ENCODE peak calls at places on chromosomes 1 and 21, in nine cellular contexts. G, J, L, N, I, K, H, M and F are unnamed samples.

GRCh38 chr21:18764720-18765119 is 361.1 kb upstream of the TMPRSS15 start:
- DNase-seq in L (no peak), N (no peak), G (no peak), H (no peak), J (no peak), K (no peak), M (no peak), I (no peak), F (no peak)

GRCh38 chr1:153775432-153776311 is 465 bp downstream of the SLC27A3 start:
- DNase-seq in H (peak), N (peak), G (no peak), L (peak), J (peak), K (peak), M (peak), I (peak), F (peak)

GRCh38 chr1:64546018-64546417 is 76.1 kb downstream of the CACHD1 start:
- DNase-seq in I (no peak), H (no peak), L (no peak), G (no peak), J (no peak), M (no peak), K (no peak), N (no peak), F (no peak)

GRCh38 chr1:54548389-54549044 is 489 bp downstream of the ACOT11 start:
- DNase-seq in N (no peak), H (no peak), I (no peak), J (peak), K (peak), L (no peak), G (no peak), M (no peak), F (no peak)

GRCh38 chr1:27521336-27522147 is 31.6 kb upstream of the WASF2 start:
- DNase-seq in I (no peak), N (no peak), H (peak), M (no peak), L (no peak), K (peak), G (no peak), J (no peak), F (no peak)

GRCh38 chr1:43221256-43221778 is 48.5 kb upstream of the TMEM125 start:
- DNase-seq in M (no peak), K (no peak), G (no peak), L (no peak), H (no peak), N (no peak), I (peak), J (no peak), F (no peak)

GRCh38 chr1:78688701-78689100 is 39.1 kb downstream of the IFI44 start:
- DNase-seq in H (no peak), K (no peak), L (peak), I (no peak), G (no peak), J (no peak), N (peak), M (peak), F (no peak)

GRCh38 chr1:28928306-28928987 is 14.1 kb downstream of the EPB41 start:
- DNase-seq in I (no peak), M (no peak), J (no peak), K (no peak), G (no peak), L (no peak), N (no peak), H (no peak), F (no peak)

GRCh38 chr1:165650981-165651625 is 20.1 kb downstream of the MGST3 start:
- DNase-seq in N (peak), H (no peak), G (no peak), K (no peak), M (peak), I (no peak), L (no peak), J (no peak), F (no peak)

GRCh38 chr1:26471498-26472329 is 526 bp upstream of the HMGN2 start:
- DNase-seq in H (peak), G (peak), I (peak), N (peak), M (peak), K (peak), L (peak), J (peak), F (peak)

GRCh38 chr1:231553320-231553719 is 24.9 kb downstream of the TSNAX start:
- DNase-seq in L (no peak), G (no peak), N (no peak), K (no peak), H (no peak), M (no peak), J (no peak), I (no peak), F (no peak)

GRCh38 chr1:17060129-17060868 is 6.5 kb upstream of the SDHB start:
- DNase-seq in N (peak), H (peak), I (peak), G (no peak), J (no peak), K (no peak), M (no peak), L (no peak), F (no peak)

GRCh38 chr1:27940297-27940696 is 5.5 kb downstream of the SMPDL3B start:
- DNase-seq in G (no peak), M (peak), H (peak), K (no peak), J (no peak), I (peak), L (no peak), N (peak), F (no peak)

GRCh38 chr1:221234821-221235220 is 355.6 kb downstream of the HLX start:
- DNase-seq in G (no peak), H (no peak), N (no peak), K (no peak), J (no peak), M (peak), L (no peak), I (no peak), F (no peak)

GRCh38 chr1:202029171-202029665 is 18.8 kb downstream of the ELF3 start:
- DNase-seq in M (peak), G (no peak), I (no peak), J (no peak), K (no peak), N (peak), L (peak), H (no peak), F (no peak)

GRCh38 chr21:33070921-33071877 is 1.3 kb downstream of the OLIG1 start:
- DNase-seq in G (no peak), I (peak), J (no peak), L (no peak), N (peak), H (no peak), M (no peak), K (no peak), F (no peak)

GRCh38 chr1:20194770-20195463 is 8.6 kb upstream of the PLA2G2C start:
- DNase-seq in K (peak), I (peak), M (peak), L (peak), H (peak), J (peak), G (no peak), N (peak), F (no peak)

GRCh38 chr1:66135165-66135564 is 342.5 kb downstream of the PDE4B start:
- DNase-seq in M (no peak), L (no peak), I (no peak), G (no peak), K (no peak), H (no peak), J (no peak), N (no peak), F (no peak)